ENCODE peak calls at places on chromosomes 4 and X, in nine cellular contexts. P is suprapubic skin, W is transverse colon, G is breast epithelium, H is HCT116, D is HepG2, Y is spleen, N is K562, Q is H1. T is an unnamed sample.

GRCh38 chr4:5373327-5373726 is 322.0 kb downstream of the STK32B start:
- DNase-seq in Q (no peak), N (no peak), Y (no peak), G (no peak), H (no peak), D (no peak), W (no peak), P (no peak), T (no peak)

GRCh38 chr4:26687728-26688127 is 103.8 kb downstream of the TBC1D19 start:
- DNase-seq in P (no peak), Y (no peak), D (no peak), Q (no peak), W (no peak), N (no peak), H (no peak), G (no peak), T (no peak)

GRCh38 chr4:184460495-184461285 is 13.7 kb downstream of the IRF2 start:
- DNase-seq in D (no peak), Y (no peak), H (no peak), W (no peak), Q (no peak), P (no peak), N (no peak), G (no peak), T (no peak)

GRCh38 chr4:154004859-154005520 is 216.1 kb upstream of the SFRP2 start:
- DNase-seq in P (peak), G (peak), H (no peak), Y (no peak), D (no peak), Q (no peak), N (no peak), W (no peak), T (no peak)

GRCh38 chr4:23931489-23931830 is 41.6 kb upstream of the PPARGC1A start:
- DNase-seq in W (no peak), Q (no peak), N (no peak), H (no peak), P (no peak), D (no peak), Y (no peak), G (no peak), T (peak)

GRCh38 chr4:61520688-61521160 is 320.6 kb downstream of the ADGRL3 start:
- DNase-seq in G (no peak), W (no peak), N (no peak), H (no peak), D (no peak), Q (no peak), P (no peak), Y (no peak), T (no peak)

GRCh38 chr4:129282293-129282692 is 186.3 kb downstream of the C4orf33 start:
- DNase-seq in P (no peak), Y (no peak), H (no peak), W (no peak), Q (no peak), G (no peak), D (no peak), N (no peak), T (no peak)

GRCh38 chrX:28787206-28787605 is 200.0 kb downstream of the IL1RAPL1 start:
- DNase-seq in D (no peak), G (no peak), N (no peak), Y (no peak), W (no peak), P (no peak), Q (no peak), H (peak), T (no peak)

GRCh38 chr4:145808021-145808650 is 128.2 kb downstream of the C4orf51 start:
- DNase-seq in Y (no peak), G (no peak), P (no peak), D (peak), Q (no peak), N (peak), W (no peak), H (peak), T (no peak)

GRCh38 chr4:26346203-26346620 is 25.4 kb downstream of the RBPJ start:
- DNase-seq in W (no peak), P (no peak), N (peak), Q (no peak), G (no peak), D (no peak), H (no peak), Y (no peak), T (no peak)

GRCh38 chr4:169902658-169903345 is 123.4 kb downstream of the MFAP3L start:
- DNase-seq in G (no peak), W (no peak), P (no peak), Q (no peak), D (peak), N (no peak), Y (no peak), H (peak), T (no peak)

GRCh38 chr4:128228021-128228571 is 59.5 kb downstream of the PGRMC2 start:
- DNase-seq in G (peak), N (no peak), D (no peak), Y (no peak), H (no peak), Q (no peak), P (no peak), W (no peak), T (peak)

GRCh38 chr4:4989083-4989622 is 30.1 kb downstream of the CYTL1 start:
- DNase-seq in Q (no peak), D (no peak), P (no peak), H (no peak), W (no peak), N (no peak), Y (no peak), G (no peak), T (no peak)

GRCh38 chrX:145549476-145549875 is 268.2 kb upstream of the SLITRK2 start:
- DNase-seq in Y (no peak), W (no peak), G (no peak), D (no peak), Q (no peak), N (no peak), P (no peak), H (no peak), T (no peak)

GRCh38 chr4:55733874-55734437 is 85.6 kb upstream of the EXOC1L start:
- DNase-seq in Q (no peak), Y (no peak), D (peak), P (peak), G (peak), N (peak), W (peak), H (peak), T (peak)

GRCh38 chr4:16026155-16026761 is 57.6 kb downstream of the PROM1 start:
- DNase-seq in Q (no peak), H (peak), W (no peak), G (no peak), P (no peak), Y (no peak), D (peak), N (peak), T (peak)

GRCh38 chrX:21373637-21374162 is 518 bp upstream of the CNKSR2 start:
- DNase-seq in D (no peak), G (no peak), Y (no peak), W (no peak), Q (no peak), P (peak), H (no peak), N (no peak), T (peak)

GRCh38 chr4:19776929-19777328 is 474.8 kb upstream of the SLIT2 start:
- DNase-seq in D (no peak), Y (no peak), Q (no peak), N (no peak), H (no peak), W (no peak), P (no peak), G (no peak), T (no peak)

GRCh38 chr4:52982246-52982950 is 120.3 kb downstream of the RASL11B start:
- DNase-seq in Q (no peak), N (peak), H (peak), W (no peak), Y (no peak), G (no peak), P (no peak), D (peak), T (no peak)

GRCh38 chr4:143354990-143355389 is 18.3 kb downstream of the GAB1 start:
- DNase-seq in N (no peak), P (no peak), Q (no peak), D (no peak), Y (no peak), W (no peak), H (no peak), G (no peak), T (no peak)

GRCh38 chrX:1601051-1601767 is 9.8 kb downstream of the AKAP17A start:
- DNase-seq in P (no peak), N (no peak), W (no peak), Y (peak), D (no peak), G (no peak), H (no peak), Q (no peak), T (no peak)

GRCh38 chrX:19535481-19535880 is 20.2 kb upstream of the MAP3K15 start:
- DNase-seq in P (no peak), W (no peak), H (no peak), Y (no peak), D (peak), N (no peak), G (no peak), Q (no peak), T (no peak)

GRCh38 chrX:100447563-100448397 is 37.7 kb upstream of the PCDH19 start:
- DNase-seq in W (peak), G (no peak), N (peak), H (peak), Q (peak), Y (no peak), D (no peak), P (peak), T (no peak)

GRCh38 chr4:156976147-156976546 is 4.5 kb upstream of the PDGFC start:
- DNase-seq in D (no peak), G (no peak), N (no peak), P (no peak), Y (no peak), Q (no peak), W (no peak), H (no peak), T (no peak)

GRCh38 chr4:4761128-4761991 is 98.1 kb upstream of the MSX1 start:
- DNase-seq in N (peak), Q (peak), Y (no peak), D (peak), H (peak), G (no peak), P (no peak), W (no peak), T (no peak)

GRCh38 chrX:132631579-132632232 is 142.9 kb upstream of the MBNL3 start:
- DNase-seq in Y (no peak), Q (no peak), H (no peak), W (no peak), D (peak), P (no peak), N (peak), G (no peak), T (no peak)

GRCh38 chr4:147019061-147019460 is 73.4 kb upstream of the TTC29 start:
- DNase-seq in H (peak), D (peak), N (peak), Y (peak), W (peak), Q (peak), G (peak), P (peak), T (peak)

GRCh38 chr4:26916195-26916594 is 55.6 kb downstream of the STIM2 start:
- DNase-seq in P (no peak), Y (no peak), Q (no peak), H (no peak), W (no peak), N (no peak), G (no peak), D (no peak), T (no peak)

GRCh38 chrX:12978205-12979010 is 3.5 kb downstream of the TMSB4X start:
- DNase-seq in Y (peak), Q (no peak), D (no peak), H (no peak), P (no peak), N (no peak), G (peak), W (peak), T (no peak)

GRCh38 chrX:71225661-71226060 is 2.6 kb downstream of the GJB1 start:
- DNase-seq in Q (no peak), H (no peak), N (no peak), D (no peak), W (no peak), P (no peak), Y (no peak), G (no peak), T (no peak)

GRCh38 chrX:10512258-10512657 is 108.1 kb downstream of the MID1 start:
- DNase-seq in W (no peak), H (no peak), Y (no peak), G (no peak), N (no peak), Q (no peak), D (no peak), P (no peak), T (no peak)

GRCh38 chr4:85607624-85608023 is 132.7 kb downstream of the ARHGAP24 start:
- DNase-seq in D (no peak), Q (no peak), H (no peak), G (no peak), N (no peak), Y (peak), P (no peak), W (peak), T (peak)

GRCh38 chrX:23118890-23119527 is 119.2 kb downstream of the DDX53 start:
- DNase-seq in Q (no peak), G (no peak), Y (no peak), P (no peak), W (no peak), D (no peak), H (no peak), N (no peak), T (no peak)

GRCh38 chrX:153970398-153971123 is 1.1 kb downstream of the HCFC1 start:
- DNase-seq in Q (peak), N (peak), W (no peak), G (no peak), D (peak), P (peak), H (no peak), Y (peak), T (no peak)
- TF ChIP-seq POLR2AphosphoS5 in Q (peak), N (peak), W (no peak), G (no peak), D (no peak), P (no peak), H (peak), Y (no peak), T (no peak)

DNA sequence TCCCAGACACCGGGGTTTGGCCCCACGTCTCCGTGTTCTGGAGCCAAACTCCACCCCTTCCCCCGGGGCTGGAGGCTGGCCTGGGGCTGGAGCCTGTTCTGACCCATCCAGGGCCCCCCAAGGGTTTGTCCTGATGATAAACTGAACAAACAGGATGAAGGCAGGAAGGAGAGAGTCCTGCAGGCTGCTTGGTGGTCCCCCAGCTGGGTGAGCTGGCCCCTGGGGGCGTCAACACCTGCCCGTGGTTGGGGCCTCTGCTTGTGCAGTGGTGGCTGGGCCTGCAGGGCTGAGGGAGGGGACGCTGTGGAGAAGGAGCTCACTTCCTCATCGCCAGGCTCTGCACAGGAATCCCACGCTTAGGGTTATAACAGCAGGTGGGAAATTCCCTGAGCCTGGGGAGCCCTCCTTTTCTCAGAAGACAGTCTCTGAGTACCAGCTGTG is 2.3 kb downstream of the SH3TC1 start:
- DNase-seq in P (no peak), W (peak), Q (no peak), Y (peak), D (no peak), N (no peak), H (no peak), G (no peak), T (no peak)
- TF ChIP-seq POLR2A in P (no peak), W (no peak), Q (no peak), Y (no peak), D (no peak), N (no peak), H (no peak), G (no peak), T (no peak)

DNA sequence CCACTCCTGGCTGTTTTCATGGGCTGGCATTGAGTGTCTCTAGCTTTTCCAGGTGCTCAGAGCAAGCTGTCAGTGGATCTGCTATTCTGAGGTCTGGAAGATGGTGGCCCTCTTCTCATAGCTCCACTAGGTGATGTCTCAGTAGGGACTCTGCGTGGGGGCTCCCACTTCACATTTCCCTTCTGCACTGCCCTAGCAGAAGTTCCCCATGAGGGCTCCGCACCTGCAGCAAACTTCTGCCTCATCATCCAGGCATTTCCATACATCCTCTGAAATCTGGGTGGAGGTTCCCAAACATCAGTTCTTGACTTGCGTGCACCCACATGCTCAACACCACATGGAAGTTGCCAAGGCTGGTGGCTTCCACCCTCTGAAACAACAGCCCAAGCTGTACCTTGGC is 13.8 kb downstream of the GLRA3 start:
- DNase-seq in H (no peak), W (no peak), Y (no peak), D (no peak), P (no peak), G (no peak), Q (no peak), N (no peak), T (no peak)
- TF ChIP-seq CTCF in H (no peak), W (no peak), Y (no peak), D (no peak), P (no peak), G (no peak), Q (no peak), N (no peak), T (no peak)

DNA sequence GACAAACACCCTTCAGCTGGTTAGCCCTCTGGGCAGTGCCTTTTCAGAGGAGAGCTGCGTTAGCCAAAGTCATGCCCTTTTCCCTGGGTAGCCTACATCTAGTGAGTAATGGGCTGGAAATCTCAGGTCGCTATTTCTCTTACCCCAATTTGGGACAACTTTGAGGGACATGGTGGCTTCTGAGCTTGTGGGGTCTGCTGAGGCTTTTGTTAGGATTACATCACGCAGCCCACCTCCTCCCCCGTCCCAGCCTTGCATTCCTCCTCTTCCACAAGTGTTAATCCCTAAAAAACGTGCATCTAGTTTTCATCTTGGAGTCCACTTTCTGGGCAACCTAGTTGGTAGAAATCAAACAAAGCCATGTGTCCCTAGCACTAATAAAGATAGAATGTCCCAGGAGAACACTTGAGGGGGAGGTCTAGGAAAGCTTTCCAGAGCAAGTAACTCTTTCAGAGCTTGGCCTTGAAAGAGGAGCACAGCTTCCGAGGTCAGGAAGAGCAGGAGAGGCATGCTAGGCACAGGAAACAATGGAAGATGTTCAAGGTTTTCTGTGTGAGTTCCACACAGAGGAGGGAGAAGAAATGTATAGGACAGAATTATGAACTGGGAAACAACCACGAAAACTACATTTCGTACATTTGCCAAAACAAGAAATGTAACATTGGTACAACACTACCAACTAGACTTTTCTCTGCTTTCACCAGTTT is 2.8 kb downstream of the MRFAP1 start:
- DNase-seq in P (no peak), D (no peak), H (no peak), G (no peak), Q (no peak), N (no peak), Y (no peak), W (no peak), T (no peak)
- TF ChIP-seq POLR2AphosphoS5 in P (no peak), D (no peak), H (peak), G (no peak), Q (peak), N (no peak), Y (no peak), W (no peak), T (no peak)

GRCh38 chr4:117641519-117641918 is 392.8 kb upstream of the NDST3 start:
- DNase-seq in W (no peak), D (no peak), N (no peak), Q (no peak), G (no peak), Y (no peak), P (no peak), H (no peak), T (no peak)
- TF ChIP-seq POLR2A in W (no peak), D (no peak), N (no peak), Q (no peak), G (no peak), Y (no peak), P (no peak), H (no peak), T (no peak)

GRCh38 chrX:105210258-105210657 is 10.2 kb downstream of the TEX13A start:
- DNase-seq in W (no peak), N (peak), Q (no peak), H (no peak), G (no peak), D (no peak), P (no peak), Y (no peak), T (no peak)
- TF ChIP-seq CTCF in W (no peak), N (no peak), Q (peak), H (no peak), G (no peak), D (no peak), P (no peak), Y (no peak), T (no peak)

GRCh38 chrX:47235691-47236103 is 2.9 kb downstream of the USP11 start:
- DNase-seq in G (no peak), Y (no peak), W (no peak), H (no peak), P (no peak), N (no peak), D (peak), Q (no peak), T (no peak)

GRCh38 chrX:47234583-47234982 is 1.8 kb downstream of the USP11 start:
- DNase-seq in D (no peak), Q (no peak), H (no peak), G (no peak), Y (no peak), W (no peak), P (no peak), N (no peak), T (no peak)

GRCh38 chrX:47232803-47233332 is at the start of gene USP11:
- DNase-seq in D (peak), Q (peak), N (peak), P (peak), H (no peak), G (peak), Y (no peak), W (peak), T (no peak)

GRCh38 chrX:47232197-47232802 is 509 bp upstream of the USP11 start:
- DNase-seq in Y (no peak), N (no peak), Q (no peak), H (no peak), P (peak), G (no peak), W (no peak), D (no peak), T (no peak)

DNA sequence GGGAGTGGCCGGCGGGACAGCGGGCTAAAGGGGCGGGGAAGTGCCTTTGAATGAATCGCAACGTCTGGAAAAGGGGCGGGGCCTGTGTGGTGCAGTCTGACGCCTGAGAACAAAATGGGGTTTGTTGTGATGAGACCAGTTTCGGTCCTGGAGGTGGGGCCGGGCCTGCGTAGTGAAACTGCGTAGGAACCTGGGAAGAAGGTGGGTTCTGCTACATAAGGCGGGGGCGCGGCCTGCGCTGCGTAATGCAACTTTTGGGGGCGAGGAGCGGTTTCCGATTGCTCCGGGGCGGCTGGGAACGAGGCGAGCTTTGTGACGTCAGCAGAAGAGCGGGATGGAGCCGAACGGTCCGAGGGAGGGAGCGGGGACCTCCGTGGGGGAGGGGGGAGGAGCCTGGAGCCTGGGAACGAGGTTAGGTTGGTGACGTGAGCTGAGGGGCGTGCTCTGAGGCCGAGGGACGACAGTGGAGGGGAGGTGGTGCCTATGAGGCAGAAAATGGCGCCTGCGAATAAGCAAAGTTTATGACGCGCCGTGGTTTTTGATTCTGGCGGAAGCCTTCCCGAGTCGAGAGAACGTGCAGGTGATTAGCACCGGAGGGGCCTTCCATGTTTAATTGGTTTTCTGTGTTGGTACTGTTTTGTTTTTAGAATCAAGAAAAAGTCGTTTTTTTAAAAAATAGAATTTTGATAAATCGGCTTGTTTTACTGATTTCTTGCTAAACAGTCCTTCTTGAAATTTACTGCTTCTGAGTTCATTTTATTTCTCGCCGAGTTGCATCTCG is 714 bp downstream of the USP11 start:
- DNase-seq in Q (peak), N (peak), P (peak), Y (peak), W (peak), D (peak), G (peak), H (peak), T (peak)
- TF ChIP-seq POLR2AphosphoS5 in Q (peak), N (no peak), P (no peak), Y (peak), W (no peak), D (no peak), G (peak), H (peak), T (peak)

GRCh38 chr4:168831919-168832745 is 177.9 kb downstream of the CBR4 start:
- DNase-seq in G (peak), N (peak), Y (peak), W (peak), D (peak), P (peak), H (peak), Q (peak), T (peak)
- TF ChIP-seq POLR2A in G (peak), N (no peak), Y (no peak), W (peak), D (no peak), P (peak), H (peak), Q (peak), T (peak)